ENCODE peak calls at places on chromosomes 11 and 22, in six cellular contexts. B is H1, K is HepG2, H is GM12878, P is HCT116, Y is K562. D is an unnamed sample.

GRCh38 chr11:95134491-95134890 is 44.8 kb downstream of the ENDOD1 start:
- DNase-seq in B (no peak), K (no peak), H (no peak), P (no peak), Y (no peak), D (no peak)

GRCh38 chr11:115384236-115384635 is 120.0 kb downstream of the CADM1 start:
- DNase-seq in B (no peak), K (no peak), H (no peak), P (no peak), Y (no peak), D (no peak)

GRCh38 chr11:861105-861479 is 18.4 kb downstream of the TSPAN4 start:
- DNase-seq in B (no peak), K (no peak), H (no peak), P (no peak), Y (no peak), D (no peak)

GRCh38 chr22:37162221-37163095 is 12.7 kb upstream of the IL2RB start:
- DNase-seq in B (no peak), K (no peak), H (peak; percentile 98), P (no peak), Y (no peak), D (no peak)

GRCh38 chr11:123291201-123291869 is 96.3 kb upstream of the CLMP start:
- DNase-seq in B (no peak), K (no peak), H (no peak), P (no peak), Y (no peak), D (no peak)

GRCh38 chr11:14026961-14027360 is 64.4 kb downstream of the SPON1 start:
- DNase-seq in B (no peak), K (no peak), H (no peak), P (no peak), Y (no peak), D (no peak)

GRCh38 chr11:12234216-12234615 is 123.8 kb downstream of the MICAL2 start:
- DNase-seq in B (no peak), K (no peak), H (no peak), P (no peak), Y (no peak), D (no peak)

GRCh38 chr11:67316882-67317364 is 13.6 kb downstream of the SSH3 start:
- DNase-seq in B (no peak), K (no peak), H (no peak), P (peak; percentile 45), Y (no peak), D (peak; percentile 73)

GRCh38 chr11:47508595-47509555 is 44.1 kb downstream of the CELF1 start:
- DNase-seq in B (no peak), K (no peak), H (no peak), P (no peak), Y (no peak), D (no peak)

DNA sequence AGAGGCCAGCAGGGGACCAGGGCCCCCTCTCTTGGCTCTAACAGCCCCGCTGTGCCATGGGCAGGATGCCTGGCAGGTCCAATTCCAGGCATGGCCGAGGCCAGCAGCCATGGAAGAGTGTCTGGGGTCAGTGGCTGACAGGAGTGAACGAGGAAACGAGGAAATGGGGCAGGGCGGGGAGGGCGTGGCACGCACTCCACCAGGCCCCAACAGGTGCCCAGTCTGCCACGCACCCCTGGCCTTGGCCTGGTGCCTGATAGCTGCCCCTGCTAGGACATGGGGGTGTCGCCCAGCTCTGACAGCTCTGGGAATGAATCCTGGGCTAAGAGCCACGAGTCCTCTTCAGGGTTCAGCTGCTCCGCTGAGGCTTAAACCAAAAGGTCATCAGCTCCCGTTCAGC is 11.6 kb upstream of the TBC1D22A start:
- DNase-seq in B (no peak), K (no peak), H (no peak), P (no peak), Y (no peak), D (no peak)
- TF ChIP-seq JUND in B (no peak), K (no peak), H (no peak), P (no peak), Y (no peak), D (no peak)

GRCh38 chr11:64960719-64961118 is 11.2 kb downstream of the MAJIN start:
- DNase-seq in B (no peak), K (peak; percentile 9), H (no peak), P (no peak), Y (peak; percentile 24), D (no peak)

GRCh38 chr11:64967376-64967775 is 4.5 kb downstream of the MAJIN start:
- DNase-seq in B (no peak), K (no peak), H (no peak), P (no peak), Y (no peak), D (no peak)

GRCh38 chr11:64959498-64959897 is 12.4 kb downstream of the MAJIN start:
- DNase-seq in B (no peak), K (no peak), H (no peak), P (no peak), Y (no peak), D (no peak)

GRCh38 chr11:64963072-64963631 is 8.8 kb downstream of the MAJIN start:
- DNase-seq in B (no peak), K (no peak), H (no peak), P (no peak), Y (no peak), D (no peak)
- TF ChIP-seq JUND in B (no peak), K (no peak), H (no peak), P (no peak), Y (no peak), D (no peak)

DNA sequence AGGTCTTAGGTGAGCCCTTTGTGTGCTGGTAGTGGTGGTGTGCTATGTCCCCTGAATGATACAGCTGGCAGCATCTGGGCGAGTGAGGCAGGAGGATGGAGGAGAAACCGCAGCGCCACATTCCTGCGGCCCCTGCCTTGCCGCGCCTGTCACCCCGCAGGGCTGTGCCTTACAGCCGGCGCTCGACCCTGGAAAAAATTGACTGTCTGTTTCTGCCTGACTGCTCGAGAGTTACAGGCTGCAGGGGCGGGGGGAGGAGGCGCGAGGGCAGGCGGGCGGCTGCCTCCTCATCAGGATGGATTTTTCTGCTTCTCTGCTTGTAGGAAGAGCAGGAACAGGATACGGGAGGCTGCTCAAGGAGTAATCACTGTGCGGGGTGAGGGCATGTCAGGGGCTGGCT is 443.4 kb downstream of the MIAT start:
- DNase-seq in B (no peak), K (no peak), H (no peak), P (no peak), Y (no peak), D (no peak)
- TF ChIP-seq JUND in B (no peak), K (no peak), H (no peak), P (no peak), Y (no peak), D (no peak)

GRCh38 chr11:120004723-120005122 is 133.2 kb downstream of the TRIM29 start:
- DNase-seq in B (no peak), K (no peak), H (no peak), P (no peak), Y (no peak), D (no peak)
- TF ChIP-seq JUND in B (no peak), K (no peak), H (no peak), P (no peak), Y (no peak), D (no peak)

DNA sequence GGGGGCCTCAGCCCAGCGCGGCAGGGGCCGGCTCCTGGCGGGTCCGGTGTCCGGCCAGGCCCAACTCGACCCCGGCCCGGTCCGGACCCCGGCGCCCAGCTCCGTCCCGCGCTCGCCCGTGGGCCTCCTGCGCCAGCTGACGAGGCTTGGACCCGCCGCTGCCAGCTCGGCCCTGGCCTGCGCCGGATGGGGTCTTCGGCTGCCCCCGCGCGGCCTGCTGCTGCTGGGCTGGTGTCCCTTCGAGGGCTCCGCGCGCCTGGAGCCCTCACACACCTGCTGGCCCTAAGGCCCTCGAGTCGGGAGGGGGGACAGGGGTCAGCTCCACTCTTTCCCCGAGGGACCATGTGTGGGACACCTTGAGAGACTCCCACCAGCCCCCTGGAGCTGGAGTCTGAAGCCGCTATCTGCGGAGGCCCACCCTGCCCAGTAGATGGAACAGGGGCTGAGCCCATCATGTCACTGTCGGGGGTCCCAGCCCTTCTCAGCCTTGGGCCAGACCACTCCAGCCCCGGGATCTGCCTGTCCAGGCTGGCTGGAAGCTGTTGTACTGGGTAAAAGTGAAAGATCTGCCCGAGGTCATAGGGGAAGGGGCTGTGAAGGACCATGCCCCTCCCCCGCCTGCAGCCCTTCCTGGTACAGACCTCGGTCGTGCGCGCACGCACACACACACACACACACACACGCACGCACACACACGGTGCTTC is 768 bp upstream of the CDKN1C start:
- DNase-seq in B (no peak), K (no peak), H (no peak), P (no peak), Y (no peak), D (no peak)
- TF ChIP-seq JUND in B (no peak), K (no peak), H (no peak), P (no peak), Y (no peak), D (no peak)

GRCh38 chr22:33274214-33274828 is 216.1 kb upstream of the SYN3 start:
- DNase-seq in B (peak; percentile 7), K (peak; percentile 27), H (no peak), P (no peak), Y (peak; percentile 35), D (peak; percentile 16)
- TF ChIP-seq JUND in B (no peak), K (no peak), H (no peak), P (no peak), Y (no peak), D (no peak)

GRCh38 chr11:8075119-8075726 is 5.8 kb upstream of the TUB start:
- DNase-seq in B (no peak), K (no peak), H (no peak), P (no peak), Y (no peak), D (no peak)
- TF ChIP-seq JUND in B (no peak), K (no peak), H (no peak), P (no peak), Y (no peak), D (no peak)

DNA sequence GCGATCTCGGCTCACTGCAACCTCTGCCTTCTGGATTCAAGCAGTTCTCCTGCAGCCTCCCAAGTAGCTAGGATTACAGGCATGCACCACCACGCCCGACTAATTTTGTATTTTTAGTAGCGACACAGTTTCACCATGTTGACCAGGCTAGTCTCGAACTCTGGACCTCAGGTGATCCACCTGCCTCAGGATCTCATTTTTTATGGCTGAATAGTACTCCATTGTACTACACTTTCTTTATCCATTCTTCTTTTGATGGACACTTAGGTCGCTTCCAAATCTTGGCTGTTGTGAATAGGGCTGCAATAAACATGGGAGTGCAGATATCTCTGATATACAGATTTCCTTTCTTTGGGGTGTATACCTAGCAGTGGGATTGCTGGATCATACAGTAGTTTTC is 20.8 kb downstream of the XRCC6 start:
- DNase-seq in B (no peak), K (no peak), H (no peak), P (no peak), Y (no peak), D (no peak)
- TF ChIP-seq JUND in B (no peak), K (no peak), H (no peak), P (no peak), Y (no peak), D (no peak)